ENCODE peak calls at places on chromosomes 3 and 15, in five cellular contexts. I, K, W, C and E are unnamed samples.
A peak's percentile ranks its signal among the peaks of the same experiment; 100 is the strongest.

GRCh38 chr15:58525926-58526538 is 94.2 kb downstream of the LIPC start:
- DNase-seq in C (no peak), W (no peak), K (no peak), I (no peak), E (peak; percentile 26)

GRCh38 chr3:9352917-9353823 is 9.7 kb upstream of the THUMPD3 start:
- DNase-seq in I (peak; percentile 84), C (peak; percentile 81), W (peak; percentile 86), K (peak; percentile 66), E (peak; percentile 73)

GRCh38 chr15:35442734-35443133 is 103.2 kb downstream of the DPH6 start:
- DNase-seq in I (no peak), W (no peak), K (no peak), C (no peak), E (peak; percentile 31)

GRCh38 chr3:31695280-31696008 is 162.7 kb downstream of the STT3B start:
- DNase-seq in W (peak; percentile 48), I (no peak), K (no peak), C (no peak), E (no peak)

GRCh38 chr15:56249080-56249479 is 5.4 kb upstream of the RFX7 start:
- DNase-seq in I (peak; percentile 80), K (no peak), C (peak; percentile 79), W (peak; percentile 44), E (peak; percentile 62)

GRCh38 chr15:73950479-73951043 is 24.3 kb downstream of the LOXL1 start:
- DNase-seq in I (peak; percentile 27), C (peak; percentile 57), W (no peak), K (no peak), E (no peak)

GRCh38 chr15:77028451-77029165 is 33.7 kb downstream of the PSTPIP1 start:
- DNase-seq in W (no peak), I (no peak), K (no peak), C (no peak), E (no peak)

GRCh38 chr15:54187325-54187724 is 209.1 kb downstream of the UNC13C start:
- DNase-seq in I (no peak), K (no peak), W (no peak), C (no peak), E (no peak)

GRCh38 chr3:41450416-41451231 is 251.3 kb downstream of the CTNNB1 start:
- DNase-seq in W (peak; percentile 27), I (no peak), K (no peak), C (no peak), E (no peak)

GRCh38 chr3:93843981-93844380 is 129.7 kb downstream of the PROS1 start:
- DNase-seq in K (no peak), W (no peak), I (peak; percentile 93), C (peak; percentile 92), E (peak; percentile 92)

GRCh38 chr15:99441427-99441766 is 124.4 kb upstream of the MEF2A start:
- DNase-seq in W (no peak), K (no peak), I (no peak), C (no peak), E (no peak)

GRCh38 chr15:70870066-70870465 is 16.1 kb upstream of the LARP6 start:
- DNase-seq in C (peak; percentile 83), W (no peak), I (peak; percentile 70), K (no peak), E (peak; percentile 88)

GRCh38 chr15:28895566-28895965 is 9.8 kb downstream of the APBA2 start:
- DNase-seq in C (no peak), W (no peak), I (no peak), K (no peak), E (no peak)

GRCh38 chr15:70127288-70127746 is 29.6 kb upstream of the TLE3 start:
- DNase-seq in K (no peak), C (peak; percentile 25), W (no peak), I (peak; percentile 77), E (no peak)

GRCh38 chr15:39695793-39696192 is 86.8 kb downstream of the FSIP1 start:
- DNase-seq in C (no peak), W (no peak), K (no peak), I (no peak), E (no peak)

GRCh38 chr3:192082733-192083660 is 622.0 kb downstream of the PYDC2 start:
- DNase-seq in C (no peak), K (no peak), I (no peak), W (no peak), E (no peak)

GRCh38 chr15:90789496-90789895 is 72.3 kb downstream of the BLM start:
- DNase-seq in C (no peak), W (no peak), K (no peak), I (peak; percentile 17), E (no peak)

GRCh38 chr3:179606534-179607085 is 2.0 kb downstream of the NDUFB5 start:
- DNase-seq in K (no peak), C (no peak), W (no peak), I (no peak), E (peak; percentile 19)

GRCh38 chr3:34675383-34676120 is 877.1 kb downstream of the PDCD6IP start:
- DNase-seq in I (peak; percentile 26), K (no peak), C (no peak), W (no peak), E (peak; percentile 29)

GRCh38 chr15:41494190-41494921 is 682 bp downstream of the ITPKA start:
- DNase-seq in W (peak; percentile 47), C (no peak), K (no peak), I (no peak), E (no peak)

DNA sequence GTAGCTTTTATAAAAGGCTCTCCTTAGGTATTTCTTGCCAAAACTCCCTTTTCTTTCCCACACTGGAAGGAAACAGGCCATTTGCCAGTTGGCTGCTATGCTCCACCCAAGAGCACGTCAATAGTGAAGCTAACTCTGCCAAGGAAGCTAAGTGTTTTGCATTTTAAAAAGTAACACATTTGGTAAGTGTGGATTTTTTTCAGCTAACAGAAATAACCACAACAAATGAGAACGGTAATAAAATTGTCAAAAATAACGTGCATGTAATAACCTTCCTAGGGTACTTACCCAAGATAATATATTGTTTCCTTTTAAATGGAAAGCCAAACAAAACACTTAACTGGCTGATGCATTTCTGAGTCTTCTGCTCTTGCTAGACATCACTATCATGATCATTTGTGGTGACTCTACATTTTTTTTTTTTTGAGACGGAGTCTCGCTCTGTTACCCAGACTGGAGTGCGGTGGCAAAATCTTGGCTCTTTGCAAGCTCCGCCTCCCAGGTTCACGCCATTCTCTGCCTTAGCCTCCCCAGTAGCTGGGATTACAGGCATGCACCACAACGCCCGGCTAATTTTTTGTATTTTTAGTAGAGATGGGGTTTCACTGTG is 4.6 kb downstream of the DPP8 start:
- DNase-seq in K (no peak), W (peak; percentile 49), C (peak; percentile 90), I (peak; percentile 92), E (peak; percentile 92)
- H3K4me3 ChIP-seq in K (no peak overlapping the region), W (no peak overlapping the region), C (peak overlapping the region; percentile 34), I (peak overlapping the region; percentile 37), E (no peak overlapping the region)

DNA sequence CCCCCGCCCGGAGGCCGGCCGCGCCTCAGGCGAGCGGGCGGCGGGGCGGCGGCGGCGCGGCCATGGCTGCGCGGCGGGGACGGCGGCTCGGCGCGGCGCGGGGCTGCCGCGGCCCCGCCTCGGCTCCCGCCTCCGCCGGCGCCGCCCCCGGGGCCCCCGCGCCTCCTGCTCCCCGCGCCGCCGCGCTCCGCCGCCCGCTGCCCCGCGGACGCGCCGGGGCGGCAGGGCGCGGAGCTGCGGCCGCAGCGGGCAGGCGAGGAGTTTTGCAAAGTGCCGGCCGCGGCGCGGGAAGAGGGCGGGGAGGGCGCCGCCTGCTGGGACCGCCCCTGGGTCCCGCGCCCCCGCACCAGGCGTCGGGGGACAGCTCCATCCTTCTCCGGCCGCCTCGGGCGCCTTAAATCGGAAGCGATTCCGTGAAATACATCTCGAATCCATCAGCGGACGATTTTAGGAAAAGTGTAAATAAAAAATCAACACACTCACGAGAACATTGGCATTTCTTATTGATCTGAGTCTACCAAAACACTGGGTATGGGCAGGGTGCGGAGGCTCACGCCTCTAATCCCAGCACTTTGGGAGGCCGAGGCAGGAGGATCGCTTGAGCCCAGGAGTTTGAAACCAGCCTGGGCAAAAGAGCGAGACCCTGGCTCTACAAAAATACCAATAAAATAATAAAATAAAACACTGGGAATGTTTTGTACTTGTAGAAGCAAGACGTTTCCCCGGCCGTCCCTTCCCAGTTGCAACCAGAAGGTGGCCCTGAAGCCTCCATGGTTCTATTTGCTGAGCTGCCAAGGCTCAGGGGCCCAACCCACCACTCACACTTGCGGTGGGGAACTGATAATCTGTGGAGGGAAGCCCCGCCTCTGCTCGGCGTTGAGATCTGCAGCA is 136.9 kb downstream of the NUP210 start:
- DNase-seq in W (no peak), C (no peak), K (no peak), I (no peak), E (no peak)
- TF ChIP-seq CTCF in W (no peak), C (no peak), K (no peak), I (no peak), E (no peak)

GRCh38 chr3:136187868-136188267 is 8.3 kb downstream of the MSL2 start:
- DNase-seq in W (no peak), C (no peak), K (no peak), I (no peak), E (no peak)

GRCh38 chr3:136189043-136189442 is 7.1 kb downstream of the MSL2 start:
- DNase-seq in W (no peak), I (no peak), K (no peak), C (no peak), E (no peak)

GRCh38 chr3:136186850-136187249 is 9.3 kb downstream of the MSL2 start:
- DNase-seq in K (no peak), C (no peak), I (no peak), W (no peak), E (no peak)

GRCh38 chr3:136193273-136194043 is 2.7 kb downstream of the MSL2 start:
- DNase-seq in C (no peak), K (no peak), W (no peak), I (no peak), E (no peak)

DNA sequence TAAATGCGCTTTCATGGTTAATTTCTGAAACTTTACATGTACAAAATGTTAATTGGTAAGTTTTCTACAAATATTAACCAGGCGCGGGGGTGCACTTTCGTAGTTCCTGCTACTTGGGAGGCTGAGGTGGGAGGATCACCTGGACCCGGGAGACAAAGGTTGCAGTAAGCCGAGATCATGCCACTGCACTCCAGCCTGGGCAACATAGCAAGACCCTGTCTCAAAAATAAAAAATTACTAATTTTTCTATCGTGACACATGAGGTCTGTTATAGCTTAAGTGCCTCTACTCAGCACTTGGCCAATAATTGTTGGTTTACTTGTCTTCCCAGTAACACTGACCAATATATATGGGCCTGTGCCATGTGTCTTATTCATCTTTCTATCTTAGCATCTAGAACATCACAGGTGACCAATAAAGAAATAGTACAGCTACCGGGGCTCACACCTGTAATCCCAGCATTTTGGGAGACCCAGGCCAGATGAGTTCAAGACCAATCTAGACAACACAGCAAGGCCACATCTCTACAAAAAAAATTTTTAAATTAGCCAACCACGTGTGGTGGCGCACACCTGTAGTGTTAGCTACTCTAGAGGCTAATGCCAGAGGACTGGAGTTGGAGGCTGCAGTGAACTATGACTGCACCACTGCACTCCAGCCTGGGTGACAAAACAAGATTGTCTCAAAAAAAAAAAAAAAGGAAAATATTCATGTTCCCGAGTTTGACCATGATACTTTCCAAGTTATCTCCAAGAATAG is 6.1 kb downstream of the MSL2 start:
- DNase-seq in I (no peak), K (no peak), C (no peak), W (no peak), E (no peak)
- H3K4me3 ChIP-seq in I (no peak overlapping the region), K (no peak overlapping the region), C (no peak overlapping the region), W (no peak overlapping the region), E (no peak overlapping the region)

DNA sequence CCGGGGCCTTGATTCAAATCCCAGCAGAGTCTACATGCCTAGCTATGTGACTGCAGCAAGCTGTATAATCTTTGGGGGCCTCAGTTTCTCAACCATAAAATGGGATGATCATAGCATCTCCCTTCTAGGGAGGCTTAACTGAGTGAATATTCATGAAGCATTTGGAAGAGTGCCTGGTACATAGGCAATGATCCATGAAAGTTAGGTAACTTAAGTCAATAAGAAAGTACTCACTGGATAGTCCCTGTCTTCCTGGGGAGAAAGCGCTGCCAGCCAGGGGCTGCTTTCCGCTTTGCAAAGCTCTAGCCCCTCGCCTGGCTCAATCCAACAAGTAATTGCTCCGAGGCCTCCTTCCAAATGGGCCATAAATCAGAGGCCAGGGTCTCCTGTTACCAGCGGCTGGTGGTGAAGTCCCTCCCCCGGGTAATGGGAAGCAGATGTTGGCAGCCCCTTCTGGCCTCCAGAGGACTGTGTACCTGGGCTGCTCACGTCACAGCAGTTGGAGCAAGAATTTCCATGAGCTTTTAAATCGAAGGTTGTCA is 521.9 kb upstream of the PROK2 start:
- DNase-seq in C (peak; percentile 69), W (no peak), K (no peak), I (peak; percentile 23), E (peak; percentile 49)
- TF ChIP-seq CTCF in C (no peak), W (no peak), K (no peak), I (no peak), E (no peak)